ENCODE peak calls at places on chromosomes 16 and 17, in four cellular contexts. One of them, this sample, is unnamed.

GRCh38 chr16:10172848-10173655 is 9.2 kb downstream of the GRIN2A start:
- DNase-seq in EL: peak
- DNase-seq in fibroblast of mammary gland: peak
- DNase-seq in endodermal cell: peak
- DNase-seq in this sample: no peak

GRCh38 chr16:66549284-66550131 is at the start of gene TK2:
- DNase-seq in EL: peak
- DNase-seq in fibroblast of mammary gland: peak
- DNase-seq in endodermal cell: peak
- DNase-seq in this sample: peak

GRCh38 chr16:66901626-66902025 is 17.1 kb downstream of the CDH16 start:
- DNase-seq in EL: no peak
- DNase-seq in fibroblast of mammary gland: no peak
- DNase-seq in endodermal cell: no peak
- DNase-seq in this sample: no peak

GRCh38 chr17:17938388-17939107 is 33.7 kb downstream of the TOM1L2 start:
- DNase-seq in EL: no peak
- DNase-seq in fibroblast of mammary gland: no peak
- DNase-seq in endodermal cell: no peak
- DNase-seq in this sample: no peak

GRCh38 chr17:43327421-43327820 is 71.4 kb upstream of the ARL4D start:
- DNase-seq in EL: peak
- DNase-seq in fibroblast of mammary gland: peak
- DNase-seq in endodermal cell: no peak
- DNase-seq in this sample: no peak

GRCh38 chr17:61314368-61315078 is 85.1 kb upstream of the TBX2 start:
- DNase-seq in EL: no peak
- DNase-seq in fibroblast of mammary gland: peak
- DNase-seq in endodermal cell: peak
- DNase-seq in this sample: no peak

GRCh38 chr17:76558210-76559095 is 18.6 kb downstream of the PRCD start:
- DNase-seq in EL: peak
- DNase-seq in fibroblast of mammary gland: no peak
- DNase-seq in endodermal cell: no peak
- DNase-seq in this sample: no peak

GRCh38 chr17:50561796-50562195 is 1.3 kb downstream of the CACNA1G start:
- DNase-seq in EL: no peak
- DNase-seq in fibroblast of mammary gland: no peak
- DNase-seq in endodermal cell: no peak
- DNase-seq in this sample: no peak

GRCh38 chr17:17849863-17850373 is 13.1 kb upstream of the SREBF1 start:
- DNase-seq in EL: peak
- DNase-seq in fibroblast of mammary gland: peak
- DNase-seq in endodermal cell: peak
- DNase-seq in this sample: peak

GRCh38 chr17:11637796-11638195 is 39.5 kb downstream of the DNAH9 start:
- DNase-seq in EL: no peak
- DNase-seq in fibroblast of mammary gland: no peak
- DNase-seq in endodermal cell: no peak
- DNase-seq in this sample: no peak

GRCh38 chr17:3818786-3819185 is 17.8 kb upstream of the ITGAE start:
- DNase-seq in EL: no peak
- DNase-seq in fibroblast of mammary gland: no peak
- DNase-seq in endodermal cell: no peak
- DNase-seq in this sample: no peak

GRCh38 chr17:2521257-2521656 is 9.6 kb upstream of the METTL16 start:
- DNase-seq in EL: no peak
- DNase-seq in fibroblast of mammary gland: no peak
- DNase-seq in endodermal cell: peak
- DNase-seq in this sample: no peak

GRCh38 chr16:20952144-20952797 is 51.7 kb downstream of the LYRM1 start:
- DNase-seq in EL: no peak
- DNase-seq in fibroblast of mammary gland: no peak
- DNase-seq in endodermal cell: no peak
- DNase-seq in this sample: no peak

GRCh38 chr16:65833171-65833871 is 533.2 kb upstream of the CDH5 start:
- DNase-seq in EL: peak
- DNase-seq in fibroblast of mammary gland: peak
- DNase-seq in endodermal cell: no peak
- DNase-seq in this sample: no peak

GRCh38 chr17:2971851-2972250 is 91.6 kb downstream of the OR1D5 start:
- DNase-seq in EL: no peak
- DNase-seq in fibroblast of mammary gland: peak
- DNase-seq in endodermal cell: no peak
- DNase-seq in this sample: no peak

GRCh38 chr16:21611546-21612384 is 12.4 kb downstream of the METTL9 start:
- DNase-seq in EL: no peak
- DNase-seq in fibroblast of mammary gland: peak
- DNase-seq in endodermal cell: no peak
- DNase-seq in this sample: no peak

GRCh38 chr17:37568350-37569053 is 40.7 kb downstream of the SYNRG start:
- DNase-seq in EL: no peak
- DNase-seq in fibroblast of mammary gland: no peak
- DNase-seq in endodermal cell: no peak
- DNase-seq in this sample: no peak

GRCh38 chr16:89720520-89720858 is 209 bp downstream of the VPS9D1 start:
- DNase-seq in EL: peak
- DNase-seq in fibroblast of mammary gland: no peak
- DNase-seq in endodermal cell: peak
- DNase-seq in this sample: no peak

GRCh38 chr17:32265192-32265895 is at the start of gene RHBDL3:
- DNase-seq in EL: peak
- DNase-seq in fibroblast of mammary gland: no peak
- DNase-seq in endodermal cell: peak
- DNase-seq in this sample: no peak

GRCh38 chr16:2745116-2745890 is 7.1 kb upstream of the SRRM2 start:
- DNase-seq in EL: no peak
- DNase-seq in fibroblast of mammary gland: no peak
- DNase-seq in endodermal cell: no peak
- DNase-seq in this sample: no peak

GRCh38 chr17:17723354-17724261 is 42.4 kb downstream of the RAI1 start:
- DNase-seq in EL: peak
- DNase-seq in fibroblast of mammary gland: peak
- DNase-seq in endodermal cell: peak
- DNase-seq in this sample: no peak

GRCh38 chr17:48011405-48012150 is 26.0 kb downstream of the COPZ2 start:
- DNase-seq in EL: peak
- DNase-seq in fibroblast of mammary gland: peak
- DNase-seq in endodermal cell: peak
- DNase-seq in this sample: no peak

GRCh38 chr17:8455660-8456059 is 20.0 kb downstream of the NDEL1 start:
- DNase-seq in EL: no peak
- DNase-seq in fibroblast of mammary gland: no peak
- DNase-seq in endodermal cell: no peak
- DNase-seq in this sample: no peak

GRCh38 chr17:79739148-79740062 is 8.7 kb downstream of the ENPP7 start:
- DNase-seq in EL: peak
- DNase-seq in fibroblast of mammary gland: no peak
- DNase-seq in endodermal cell: no peak
- DNase-seq in this sample: no peak

GRCh38 chr17:31286587-31286986 is 10.5 kb downstream of the OMG start:
- DNase-seq in EL: no peak
- DNase-seq in fibroblast of mammary gland: no peak
- DNase-seq in endodermal cell: no peak
- DNase-seq in this sample: no peak

This sample was measured in tibial nerve.